ENCODE peak calls at places on chromosomes 12 and 14, in ten cellular contexts. E is hepatocyte; G is fibroblast of pulmonary artery; L is cardiac fibroblast; A is A549; U is cardiac muscle cell; Z is CD4-positive, alpha-beta T cell; R is pancreas; J is foreskin fibroblast; K is testis. H is an unnamed sample.

GRCh38 chr12:113161415-113162016 is 12.0 kb downstream of the CFAP73 start:
- DNase-seq in U (no peak), L (no peak), E (no peak), K (peak), R (no peak), J (no peak), G (no peak), A (peak), Z (no peak), H (no peak)

GRCh38 chr12:28108599-28108998 is 81.7 kb upstream of the CCDC91 start:
- DNase-seq in Z (no peak), U (peak), L (peak), A (no peak), R (no peak), K (no peak), J (no peak), G (peak), E (no peak), H (no peak)

GRCh38 chr12:45655186-45655585 is 74.3 kb upstream of the ARID2 start:
- DNase-seq in U (peak), E (peak), R (no peak), A (no peak), Z (peak), J (no peak), L (peak), G (peak), K (no peak), H (no peak)

GRCh38 chr14:58637040-58637390 is 747 bp upstream of the DACT1 start:
- DNase-seq in R (no peak), G (peak), E (peak), A (no peak), K (peak), L (peak), J (peak), Z (peak), U (peak), H (no peak)

GRCh38 chr12:45421736-45422135 is 205.8 kb downstream of the ANO6 start:
- DNase-seq in U (no peak), K (no peak), J (no peak), E (no peak), L (no peak), R (no peak), G (no peak), A (no peak), Z (no peak), H (no peak)

GRCh38 chr12:16346931-16347330 is 514 bp upstream of the MGST1 start:
- DNase-seq in E (peak), U (no peak), Z (no peak), A (peak), J (no peak), R (no peak), L (no peak), K (no peak), G (no peak), H (no peak)

GRCh38 chr14:86799244-86799647 is 1193.7 kb downstream of the GALC start:
- DNase-seq in L (peak), R (no peak), U (peak), J (peak), A (no peak), G (peak), Z (no peak), E (peak), K (peak), H (peak)

GRCh38 chr12:41917827-41918445 is 226.7 kb downstream of the GXYLT1 start:
- DNase-seq in G (peak), Z (no peak), U (peak), R (no peak), E (no peak), A (no peak), J (no peak), K (no peak), L (peak), H (no peak)

GRCh38 chr12:109744026-109744425 is 30.4 kb downstream of the FAM222A start:
- DNase-seq in J (no peak), A (no peak), E (no peak), U (no peak), L (no peak), K (no peak), G (no peak), R (peak), Z (no peak), H (no peak)

GRCh38 chr12:124762791-124763593 is 100.7 kb downstream of the SCARB1 start:
- DNase-seq in K (no peak), L (peak), G (no peak), A (no peak), Z (no peak), E (no peak), J (no peak), R (no peak), U (peak), H (no peak)

GRCh38 chr14:98957211-98958047 is 314.6 kb downstream of the BCL11B start:
- DNase-seq in L (peak), E (peak), A (peak), J (peak), R (no peak), U (peak), Z (no peak), G (peak), K (peak), H (peak)

GRCh38 chr12:4044101-4044500 is 170.9 kb upstream of the PARP11 start:
- DNase-seq in E (no peak), G (no peak), Z (no peak), R (no peak), J (no peak), L (no peak), A (no peak), K (no peak), U (no peak), H (no peak)

GRCh38 chr14:96148631-96149030 is 56.0 kb upstream of the BDKRB2 start:
- DNase-seq in J (no peak), E (no peak), G (no peak), U (no peak), L (no peak), A (no peak), R (no peak), K (no peak), Z (no peak), H (no peak)

GRCh38 chr14:22448035-22448904 is 140.8 kb downstream of the DAD1 start:
- DNase-seq in E (no peak), G (no peak), J (no peak), K (no peak), L (no peak), Z (no peak), U (no peak), A (no peak), R (no peak), H (no peak)

GRCh38 chr14:70856851-70857498 is 47.7 kb upstream of the MAP3K9 start:
- DNase-seq in U (peak), J (peak), G (peak), R (no peak), E (no peak), A (no peak), Z (no peak), L (peak), K (no peak), H (no peak)

GRCh38 chr14:92408186-92408585 is 85.2 kb downstream of the SLC24A4 start:
- DNase-seq in R (no peak), G (peak), E (peak), U (peak), L (peak), Z (no peak), A (no peak), J (peak), K (no peak), H (no peak)

GRCh38 chr12:83018063-83018462 is 331.4 kb downstream of the TMTC2 start:
- DNase-seq in K (no peak), R (no peak), J (no peak), U (no peak), E (peak), Z (no peak), G (no peak), A (no peak), L (no peak), H (no peak)

DNA sequence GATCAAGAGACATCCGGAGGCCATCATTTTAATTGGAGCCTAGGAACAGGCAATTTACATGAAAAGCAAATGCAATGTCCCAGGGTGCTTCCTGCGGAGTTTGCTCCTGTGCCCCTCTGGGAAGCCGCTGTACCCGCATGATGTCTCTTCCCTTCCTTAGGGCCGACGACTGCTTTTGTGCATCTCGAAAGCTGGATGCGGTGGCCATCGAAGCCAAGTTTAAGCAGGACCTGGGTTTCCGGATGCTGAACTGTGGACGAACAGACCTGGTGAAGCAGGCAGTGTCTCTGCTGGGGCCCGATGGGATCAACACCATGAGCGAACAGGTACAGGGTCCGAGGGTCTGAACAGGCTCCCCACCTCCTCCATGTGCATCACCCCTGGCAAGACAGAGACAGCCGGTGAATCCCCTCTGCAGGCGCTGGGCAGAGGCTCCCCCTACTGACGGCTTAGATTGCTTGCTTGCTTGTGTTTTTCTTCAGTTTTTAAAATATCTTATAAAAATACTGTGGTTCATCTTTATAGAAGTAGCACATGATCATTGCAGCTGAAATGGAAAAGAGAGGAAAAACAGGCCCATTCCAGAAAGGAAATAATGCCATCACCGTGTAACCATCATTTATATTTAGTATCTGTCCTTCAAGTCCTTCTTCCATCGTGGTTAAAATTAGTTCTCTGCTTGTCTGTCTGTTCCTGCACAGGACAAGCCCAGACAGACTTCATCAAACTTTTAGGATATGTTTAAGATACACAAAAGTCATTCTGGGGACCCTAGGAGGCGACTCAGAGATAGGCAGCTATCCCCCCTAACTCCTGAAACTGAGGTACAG is 75.4 kb upstream of the PWP1 start:
- DNase-seq in J (peak), A (peak), G (peak), Z (peak), L (peak), U (peak), E (peak), K (peak), R (no peak), H (peak)
- TF ChIP-seq CTCF in J (peak), A (peak), G (peak), Z (no peak), L (peak), U (peak), E (peak), K (peak), R (no peak), H (peak)

GRCh38 chr12:191541-191940 is 22.4 kb downstream of the SLC6A12 start:
- DNase-seq in L (no peak), R (peak), E (no peak), G (no peak), K (no peak), U (no peak), Z (no peak), A (no peak), J (no peak), H (no peak)

GRCh38 chr12:186006-186625 is 27.8 kb downstream of the SLC6A12 start:
- DNase-seq in U (no peak), G (no peak), A (no peak), J (no peak), Z (no peak), R (peak), L (no peak), E (no peak), K (no peak), H (no peak)

GRCh38 chr12:190881-191280 is 23.1 kb downstream of the SLC6A12 start:
- DNase-seq in E (no peak), J (no peak), Z (no peak), K (no peak), L (no peak), G (no peak), R (peak), U (no peak), A (no peak), H (no peak)

GRCh38 chr12:189622-189962 is 24.4 kb downstream of the SLC6A12 start:
- DNase-seq in A (no peak), Z (no peak), L (no peak), J (no peak), K (no peak), R (peak), E (no peak), U (no peak), G (no peak), H (no peak)

DNA sequence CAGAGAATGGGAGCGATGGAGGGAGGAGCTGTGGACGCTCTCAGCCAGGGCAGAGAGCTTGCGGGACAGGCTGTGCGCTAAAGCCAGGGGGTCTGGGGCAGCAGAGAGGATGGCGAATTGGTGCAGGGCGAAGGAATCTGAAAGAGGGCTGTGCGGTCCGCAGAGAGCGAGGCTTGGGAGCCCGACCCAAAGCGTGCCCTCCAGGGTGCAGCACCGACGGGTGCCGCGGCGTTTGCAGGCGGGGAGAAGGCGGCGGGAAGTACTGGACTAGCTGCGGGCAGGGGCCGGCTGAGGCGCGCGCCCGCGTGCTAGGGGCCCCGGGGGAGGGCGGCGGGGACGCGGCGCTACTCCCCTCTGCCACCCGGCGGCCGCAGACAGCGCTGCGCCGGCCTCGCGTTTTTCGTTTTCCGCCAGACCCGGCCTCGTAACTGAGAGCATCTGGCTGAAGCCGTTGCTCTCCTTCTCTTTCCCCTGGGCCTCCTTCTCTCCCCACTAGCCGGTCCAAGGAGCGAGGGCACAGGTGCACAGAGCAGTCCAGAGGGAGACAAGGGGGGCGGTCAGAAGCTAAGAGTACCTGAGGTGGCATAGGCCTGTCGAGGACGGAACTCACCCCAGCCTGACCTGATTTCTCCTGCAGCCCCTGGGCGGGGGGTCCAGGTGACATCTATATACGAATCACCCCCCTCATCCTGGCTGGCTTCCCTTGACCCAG is 24.9 kb downstream of the SLC6A12 start:
- DNase-seq in J (peak), A (peak), U (peak), E (peak), L (peak), R (peak), K (peak), Z (peak), G (peak), H (peak)
- TF ChIP-seq CTCF in J (peak), A (peak), U (peak), E (peak), L (peak), R (peak), K (peak), Z (peak), G (peak), H (peak)

DNA sequence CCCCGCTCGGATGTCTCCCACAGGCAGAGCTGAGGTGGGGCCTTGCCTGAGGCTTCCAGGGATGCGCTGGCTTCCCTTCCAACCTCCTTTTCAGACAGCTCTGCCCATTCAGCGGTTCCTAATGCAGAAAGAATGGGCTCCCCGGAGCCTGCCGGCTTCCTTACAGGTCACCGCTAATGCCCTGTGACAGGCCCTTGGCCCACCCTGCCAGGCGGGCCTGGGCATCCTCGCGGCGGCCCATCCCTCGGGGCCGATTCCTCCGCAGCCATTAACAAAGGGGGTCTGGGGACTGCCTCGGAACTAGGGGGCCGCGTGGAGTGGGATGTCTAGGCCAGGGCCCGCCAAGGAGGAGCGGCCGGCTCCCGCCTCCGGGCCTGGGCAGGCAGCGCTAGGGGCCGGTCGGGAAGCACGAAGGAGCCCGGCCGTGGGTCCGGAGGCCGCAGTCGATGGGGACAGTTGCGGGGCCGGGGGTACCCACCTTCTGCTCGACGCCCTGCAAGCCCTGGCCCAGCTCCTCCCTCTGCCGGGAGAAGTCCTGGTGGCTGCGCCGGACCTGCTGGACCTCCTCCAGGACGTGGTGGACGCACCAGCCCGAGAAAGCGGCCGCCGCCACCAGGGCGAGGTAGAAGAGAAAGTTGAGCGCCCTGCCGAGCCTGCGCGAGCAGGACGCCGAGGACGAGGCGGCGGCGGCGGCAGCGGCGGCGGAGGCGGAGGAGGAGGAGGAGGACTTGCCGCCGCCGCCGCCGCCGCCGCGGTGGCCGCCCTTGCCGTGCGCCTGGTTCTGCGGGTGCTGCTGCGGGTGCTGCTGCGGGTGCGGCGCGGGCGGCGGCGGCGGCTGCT is 709 bp downstream of the CKAP4 start:
- DNase-seq in G (peak), L (peak), R (peak), Z (peak), K (peak), A (peak), E (peak), U (peak), J (peak), H (peak)
- TF ChIP-seq CTCF in G (no peak), L (peak), R (no peak), Z (no peak), K (no peak), A (no peak), E (no peak), U (no peak), J (peak), H (no peak)

DNA sequence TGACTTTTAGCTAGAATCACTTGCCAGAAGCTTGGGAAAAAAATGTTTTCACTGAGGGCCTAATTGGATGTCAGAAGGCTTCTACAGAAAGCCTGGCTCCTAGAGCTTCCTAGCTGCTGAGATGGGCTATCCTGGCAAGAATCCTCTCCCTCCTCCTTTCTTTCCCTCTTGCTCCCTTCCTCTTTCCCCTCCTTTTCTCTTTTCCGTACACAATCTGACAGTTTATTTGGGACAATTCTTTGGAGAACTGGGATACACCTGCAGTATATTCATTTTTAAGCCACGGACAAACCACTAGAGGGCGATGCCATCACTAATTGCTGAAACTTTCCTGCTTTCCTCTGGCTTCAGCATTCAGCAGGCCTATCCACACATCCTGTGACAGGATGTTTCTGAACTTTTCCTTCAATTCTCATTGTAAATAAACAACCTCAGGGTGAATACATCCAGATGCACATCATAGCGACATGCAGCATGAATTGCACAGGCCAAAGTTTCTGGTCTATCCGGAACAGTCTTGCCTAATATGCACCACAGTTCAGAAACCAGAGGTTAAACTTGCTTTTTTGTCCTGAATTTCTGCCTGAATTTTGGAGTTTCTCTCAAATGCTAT is 142.9 kb downstream of the PAWR start:
- DNase-seq in R (no peak), J (peak), K (peak), E (peak), A (peak), U (peak), G (peak), Z (no peak), L (peak), H (peak)
- TF ChIP-seq CTCF in R (peak), J (peak), K (peak), E (peak), A (peak), U (peak), G (peak), Z (peak), L (peak), H (peak)

GRCh38 chr14:41403360-41403759 is 203.3 kb upstream of the LRFN5 start:
- DNase-seq in E (no peak), L (no peak), K (no peak), G (no peak), R (no peak), J (no peak), A (no peak), U (no peak), Z (no peak), H (no peak)

DNA sequence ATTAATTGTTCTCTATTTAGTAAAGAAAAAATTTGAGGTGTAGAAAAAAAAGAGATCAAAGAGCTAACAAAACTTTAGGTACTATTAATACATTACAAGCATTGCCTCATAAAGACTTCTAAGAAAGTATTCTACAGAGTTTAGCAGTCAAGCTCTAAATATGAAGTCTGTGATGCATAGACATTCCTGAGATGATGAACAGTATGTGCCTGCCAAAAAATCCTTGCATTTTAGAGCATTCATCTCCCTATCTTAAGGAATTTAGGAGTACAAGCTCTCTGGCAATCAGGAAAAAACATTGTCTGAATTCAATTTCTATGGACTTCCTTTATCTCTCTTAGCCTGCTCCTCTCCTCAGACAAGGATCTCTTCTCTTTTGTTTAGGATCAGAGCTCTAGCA is 202.6 kb upstream of the LRFN5 start:
- DNase-seq in E (no peak), R (no peak), J (no peak), Z (no peak), U (peak), L (peak), G (peak), A (no peak), K (no peak), H (no peak)
- TF ChIP-seq CTCF in E (no peak), R (no peak), J (no peak), Z (no peak), U (no peak), L (no peak), G (no peak), A (no peak), K (no peak), H (no peak)

GRCh38 chr12:127271776-127272175 is 995.2 kb upstream of the TMEM132C start:
- DNase-seq in L (no peak), J (no peak), U (no peak), G (no peak), K (no peak), Z (no peak), R (no peak), A (no peak), E (no peak), H (no peak)

GRCh38 chr12:127270193-127270592 is 996.8 kb upstream of the TMEM132C start:
- DNase-seq in E (peak), A (no peak), J (peak), K (no peak), L (peak), U (peak), R (no peak), G (peak), Z (no peak), H (no peak)

GRCh38 chr12:127263621-127264020 is 1003.3 kb upstream of the TMEM132C start:
- DNase-seq in K (no peak), Z (no peak), G (no peak), A (no peak), L (no peak), J (peak), E (no peak), R (no peak), U (no peak), H (no peak)

GRCh38 chr12:127267128-127267527 is 999.8 kb upstream of the TMEM132C start:
- DNase-seq in J (no peak), R (no peak), U (no peak), A (no peak), E (no peak), Z (no peak), K (no peak), L (no peak), G (no peak), H (no peak)

GRCh38 chr12:127268121-127268520 is 998.8 kb upstream of the TMEM132C start:
- DNase-seq in J (no peak), U (peak), E (no peak), R (no peak), A (no peak), L (peak), G (peak), K (no peak), Z (no peak), H (no peak)
- TF ChIP-seq CTCF in J (no peak), U (no peak), E (no peak), R (no peak), A (no peak), L (no peak), G (no peak), K (no peak), Z (no peak), H (no peak)